ENCODE peak calls at places on chromosomes 4 and X, in five cellular contexts. One of them, this sample, is unnamed.

GRCh38 chr4:8366601-8367000 is 73.9 kb downstream of the ACOX3 start:
- DNase-seq in GM12878: no peak
- DNase-seq in K562: no peak
- DNase-seq in SK-N-SH: no peak
- DNase-seq in HepG2: no peak
- DNase-seq in this sample: no peak

GRCh38 chr4:40377462-40378385 is 42.6 kb downstream of the CHRNA9 start:
- DNase-seq in SK-N-SH: no peak
- DNase-seq in HepG2: no peak
- DNase-seq in GM12878: no peak
- DNase-seq in K562: no peak
- DNase-seq in this sample: no peak

GRCh38 chr4:8391972-8392371 is 48.6 kb downstream of the ACOX3 start:
- DNase-seq in SK-N-SH: no peak
- DNase-seq in HepG2: no peak
- DNase-seq in K562: no peak
- DNase-seq in GM12878: peak
- DNase-seq in this sample: no peak

GRCh38 chr4:76200771-76201224 is 12.8 kb downstream of the SCARB2 start:
- DNase-seq in HepG2: peak
- DNase-seq in SK-N-SH: no peak
- DNase-seq in K562: no peak
- DNase-seq in GM12878: no peak
- DNase-seq in this sample: no peak

GRCh38 chrX:17812763-17813162 is 48.3 kb downstream of the RAI2 start:
- DNase-seq in SK-N-SH: peak
- DNase-seq in HepG2: no peak
- DNase-seq in GM12878: no peak
- DNase-seq in K562: peak
- DNase-seq in this sample: peak

GRCh38 chr4:18171896-18172295 is 150.3 kb upstream of the LCORL start:
- DNase-seq in HepG2: no peak
- DNase-seq in GM12878: no peak
- DNase-seq in K562: no peak
- DNase-seq in SK-N-SH: no peak
- DNase-seq in this sample: no peak

GRCh38 chr4:152039085-152039484 is 278.3 kb upstream of the GATB start:
- DNase-seq in GM12878: no peak
- DNase-seq in SK-N-SH: no peak
- DNase-seq in K562: no peak
- DNase-seq in HepG2: no peak
- DNase-seq in this sample: no peak

GRCh38 chr4:175253184-175253902 is 335.2 kb downstream of the ADAM29 start:
- DNase-seq in K562: no peak
- DNase-seq in GM12878: no peak
- DNase-seq in SK-N-SH: no peak
- DNase-seq in HepG2: no peak
- DNase-seq in this sample: peak

GRCh38 chr4:40264497-40264896 is 67.7 kb downstream of the RHOH start:
- DNase-seq in GM12878: no peak
- DNase-seq in HepG2: no peak
- DNase-seq in SK-N-SH: no peak
- DNase-seq in K562: no peak
- DNase-seq in this sample: no peak

GRCh38 chr4:896216-896615 is 35.9 kb downstream of the GAK start:
- DNase-seq in HepG2: no peak
- DNase-seq in GM12878: no peak
- DNase-seq in SK-N-SH: no peak
- DNase-seq in K562: no peak
- DNase-seq in this sample: no peak

GRCh38 chr4:42750091-42750490 is 93.2 kb upstream of the ATP8A1 start:
- DNase-seq in SK-N-SH: peak
- DNase-seq in HepG2: no peak
- DNase-seq in K562: no peak
- DNase-seq in GM12878: peak
- DNase-seq in this sample: no peak

GRCh38 chrX:68396953-68397352 is 36.3 kb downstream of the OPHN1 start:
- DNase-seq in SK-N-SH: peak
- DNase-seq in K562: no peak
- DNase-seq in GM12878: no peak
- DNase-seq in HepG2: no peak
- DNase-seq in this sample: peak

GRCh38 chrX:11449613-11450012 is 156.4 kb downstream of the AMELX start:
- DNase-seq in GM12878: no peak
- DNase-seq in HepG2: no peak
- DNase-seq in K562: no peak
- DNase-seq in SK-N-SH: no peak
- DNase-seq in this sample: no peak

GRCh38 chr4:153555730-153556440 is 89.7 kb downstream of the TMEM131L start:
- DNase-seq in SK-N-SH: no peak
- DNase-seq in K562: no peak
- DNase-seq in HepG2: peak
- DNase-seq in GM12878: no peak
- DNase-seq in this sample: peak

GRCh38 chr4:5678977-5679376 is 29.4 kb downstream of the EVC2 start:
- DNase-seq in GM12878: no peak
- DNase-seq in K562: no peak
- DNase-seq in HepG2: no peak
- DNase-seq in SK-N-SH: no peak
- DNase-seq in this sample: no peak

GRCh38 chr4:3384771-3385701 is 56.7 kb upstream of the HGFAC start:
- DNase-seq in GM12878: no peak
- DNase-seq in HepG2: peak
- DNase-seq in SK-N-SH: no peak
- DNase-seq in K562: no peak
- DNase-seq in this sample: no peak

GRCh38 chr4:75135068-75135825 is 202.3 kb downstream of the PARM1 start:
- DNase-seq in GM12878: peak
- DNase-seq in SK-N-SH: no peak
- DNase-seq in HepG2: no peak
- DNase-seq in K562: no peak
- DNase-seq in this sample: no peak

GRCh38 chrX:7202206-7202605 is 54.3 kb upstream of the PUDP start:
- DNase-seq in K562: no peak
- DNase-seq in HepG2: no peak
- DNase-seq in GM12878: no peak
- DNase-seq in SK-N-SH: no peak
- DNase-seq in this sample: no peak

GRCh38 chrX:9670136-9670905 is 95.3 kb downstream of the GPR143 start:
- DNase-seq in HepG2: no peak
- DNase-seq in SK-N-SH: no peak
- DNase-seq in GM12878: no peak
- DNase-seq in K562: peak
- DNase-seq in this sample: no peak

GRCh38 chr4:35465096-35465495 is 779.2 kb downstream of the ARAP2 start:
- DNase-seq in GM12878: no peak
- DNase-seq in SK-N-SH: no peak
- DNase-seq in HepG2: no peak
- DNase-seq in K562: no peak
- DNase-seq in this sample: no peak

GRCh38 chrX:131548994-131549393 is 5.1 kb downstream of the OR13H1 start:
- DNase-seq in SK-N-SH: no peak
- DNase-seq in HepG2: no peak
- DNase-seq in K562: no peak
- DNase-seq in GM12878: no peak
- DNase-seq in this sample: no peak

GRCh38 chrX:131544218-131544617 is 344 bp downstream of the OR13H1 start:
- DNase-seq in GM12878: no peak
- DNase-seq in HepG2: no peak
- DNase-seq in SK-N-SH: no peak
- DNase-seq in K562: no peak
- DNase-seq in this sample: no peak

GRCh38 chrX:131543774-131544173 is at the start of gene OR13H1:
- DNase-seq in SK-N-SH: no peak
- DNase-seq in K562: no peak
- DNase-seq in HepG2: no peak
- DNase-seq in GM12878: no peak
- DNase-seq in this sample: no peak
- TF ChIP-seq FOXM1 in SK-N-SH: no peak
- TF ChIP-seq FOXM1 in K562: no peak
- TF ChIP-seq FOXM1 in HepG2: no peak
- TF ChIP-seq FOXM1 in GM12878: no peak
- TF ChIP-seq FOXM1 in this sample: no peak

DNA sequence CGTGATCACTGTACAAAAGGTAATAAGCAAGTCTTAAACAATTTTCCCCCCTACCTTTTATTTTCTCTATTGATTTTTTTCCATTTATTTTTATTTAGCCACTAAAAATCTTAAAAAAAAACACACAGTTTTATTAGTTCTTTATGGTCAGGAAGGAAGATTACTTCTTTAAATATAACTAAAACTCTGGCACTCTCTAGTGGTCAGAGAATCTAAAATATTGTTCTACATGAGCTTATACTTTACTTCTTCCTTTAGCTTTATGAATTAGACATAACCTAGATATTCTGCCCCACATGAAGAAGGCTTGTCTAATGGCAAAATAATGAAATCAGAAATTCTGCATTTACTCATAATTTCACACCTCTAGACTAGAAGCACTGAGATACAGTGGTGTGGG is 135.2 kb downstream of the PDE5A start:
- DNase-seq in K562: no peak
- DNase-seq in HepG2: no peak
- DNase-seq in GM12878: no peak
- DNase-seq in SK-N-SH: no peak
- DNase-seq in this sample: no peak
- TF ChIP-seq FOXM1 in K562: no peak
- TF ChIP-seq FOXM1 in HepG2: no peak
- TF ChIP-seq FOXM1 in GM12878: no peak
- TF ChIP-seq FOXM1 in SK-N-SH: no peak
- TF ChIP-seq FOXM1 in this sample: no peak

GRCh38 chrX:124229374-124229773 is 103.1 kb upstream of the TEX13D start:
- DNase-seq in HepG2: no peak
- DNase-seq in SK-N-SH: no peak
- DNase-seq in K562: no peak
- DNase-seq in GM12878: no peak
- DNase-seq in this sample: no peak
- TF ChIP-seq FOXM1 in HepG2: no peak
- TF ChIP-seq FOXM1 in SK-N-SH: no peak
- TF ChIP-seq FOXM1 in K562: no peak
- TF ChIP-seq FOXM1 in GM12878: no peak
- TF ChIP-seq FOXM1 in this sample: no peak

DNA sequence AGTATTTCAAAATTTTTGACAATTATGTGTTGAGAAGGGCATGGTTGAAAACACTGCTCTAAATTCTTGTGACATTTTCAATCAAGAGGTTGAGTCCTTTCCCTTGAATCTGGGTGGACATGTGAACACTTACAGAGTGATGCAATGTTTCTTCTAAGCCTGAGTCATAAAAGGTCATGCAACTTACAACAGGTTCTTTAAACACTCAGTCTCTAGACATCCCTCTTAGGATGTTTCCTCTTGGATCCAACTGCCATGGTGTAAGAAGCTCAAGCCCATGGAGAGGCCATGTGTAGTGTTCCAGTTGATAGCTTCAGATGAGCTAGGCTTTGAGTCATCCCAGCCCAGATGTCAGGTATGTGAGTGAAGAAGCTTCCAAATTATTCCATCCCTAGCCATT is 232.2 kb upstream of the MAOA start:
- DNase-seq in HepG2: no peak
- DNase-seq in K562: no peak
- DNase-seq in GM12878: no peak
- DNase-seq in SK-N-SH: no peak
- DNase-seq in this sample: no peak
- TF ChIP-seq FOXM1 in HepG2: no peak
- TF ChIP-seq FOXM1 in K562: no peak
- TF ChIP-seq FOXM1 in GM12878: no peak
- TF ChIP-seq FOXM1 in SK-N-SH: no peak
- TF ChIP-seq FOXM1 in this sample: no peak

GRCh38 chr4:139841464-139842195 is 176.0 kb downstream of the MGST2 start:
- DNase-seq in GM12878: no peak
- DNase-seq in K562: peak
- DNase-seq in SK-N-SH: no peak
- DNase-seq in HepG2: peak
- DNase-seq in this sample: peak
- TF ChIP-seq FOXM1 in GM12878: no peak
- TF ChIP-seq FOXM1 in K562: no peak
- TF ChIP-seq FOXM1 in SK-N-SH: no peak
- TF ChIP-seq FOXM1 in HepG2: no peak
- TF ChIP-seq FOXM1 in this sample: no peak

DNA sequence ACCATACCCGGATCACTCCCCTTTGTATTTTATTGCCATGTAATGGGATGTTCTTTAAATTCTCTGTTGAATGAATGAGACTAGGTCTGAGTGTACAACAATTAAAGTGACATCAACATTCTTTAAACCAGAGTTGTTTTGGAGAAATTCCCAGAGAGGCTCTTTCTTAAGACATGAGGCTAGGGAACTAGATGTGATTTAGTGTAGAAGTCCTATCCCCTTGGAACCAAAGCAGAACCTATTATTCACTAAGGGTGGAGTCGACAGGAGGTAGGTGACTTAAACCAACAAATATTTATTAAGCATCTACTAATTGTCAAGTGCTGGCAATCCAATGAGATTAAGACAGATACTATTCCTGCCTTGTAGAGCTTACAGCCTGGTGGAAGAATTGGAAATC is 1.7 kb downstream of the EIF1AX start:
- DNase-seq in SK-N-SH: no peak
- DNase-seq in K562: no peak
- DNase-seq in HepG2: no peak
- DNase-seq in GM12878: no peak
- DNase-seq in this sample: no peak
- TF ChIP-seq FOXM1 in SK-N-SH: no peak
- TF ChIP-seq FOXM1 in K562: no peak
- TF ChIP-seq FOXM1 in HepG2: no peak
- TF ChIP-seq FOXM1 in GM12878: no peak
- TF ChIP-seq FOXM1 in this sample: no peak

DNA sequence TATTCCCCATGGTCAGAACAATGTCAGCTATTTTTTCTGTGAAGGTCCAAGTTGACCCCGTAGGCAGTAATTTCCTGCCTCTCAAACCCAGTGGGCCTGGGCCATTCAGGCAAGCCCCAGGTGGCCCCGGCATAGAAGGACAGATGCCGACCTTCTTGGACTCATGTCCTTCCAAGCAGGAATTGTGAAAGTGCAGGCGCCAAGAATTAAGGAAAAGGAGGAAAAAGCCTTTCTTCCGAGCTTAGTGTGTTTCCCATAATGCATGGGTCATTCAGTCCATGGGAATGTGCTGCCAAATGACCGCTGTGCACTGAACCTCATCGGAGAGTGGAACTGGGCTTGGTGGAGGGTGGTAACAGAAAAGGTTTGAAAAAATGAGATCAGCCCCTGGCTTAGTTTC is 196.5 kb upstream of the HS3ST1 start:
- DNase-seq in GM12878: no peak
- DNase-seq in K562: no peak
- DNase-seq in HepG2: no peak
- DNase-seq in SK-N-SH: no peak
- DNase-seq in this sample: no peak
- TF ChIP-seq FOXM1 in GM12878: no peak
- TF ChIP-seq FOXM1 in K562: no peak
- TF ChIP-seq FOXM1 in HepG2: no peak
- TF ChIP-seq FOXM1 in SK-N-SH: no peak
- TF ChIP-seq FOXM1 in this sample: no peak